ENCODE peak calls at places on chromosomes 5 and 9, in ten cellular contexts. Q, N, T, F, Y, B, W, E, I and A are unnamed samples.

GRCh38 chr5:32710859-32711692 is at the start of gene NPR3:
- DNase-seq in Q (no peak), N (peak; percentile 61), T (no peak), F (no peak), Y (peak; percentile 40), B (no peak), W (no peak), E (peak; percentile 67), I (peak; percentile 71), A (peak; percentile 24)

GRCh38 chr5:32578362-32578761 is 7.0 kb upstream of the SUB1 start:
- DNase-seq in Q (no peak), N (no peak), T (no peak), F (no peak), Y (no peak), B (no peak), W (no peak), E (no peak), I (no peak), A (no peak)

GRCh38 chr5:113213551-113213971 is 221.2 kb downstream of the TSSK1B start:
- DNase-seq in Q (no peak), N (no peak), T (no peak), F (no peak), Y (no peak), B (no peak), W (no peak), E (no peak), I (no peak), A (no peak)

GRCh38 chr5:180593446-180594206 is 2.3 kb upstream of the SCGB3A1 start:
- DNase-seq in Q (no peak), N (no peak), T (no peak), F (no peak), Y (no peak), B (no peak), W (no peak), E (no peak), I (no peak), A (no peak)

GRCh38 chr5:77955577-77955976 is 179.4 kb upstream of the TBCA start:
- DNase-seq in Q (no peak), N (no peak), T (no peak), F (no peak), Y (no peak), B (no peak), W (no peak), E (no peak), I (no peak), A (no peak)

GRCh38 chr5:54311178-54311811 is 922 bp upstream of the ARL15 start:
- DNase-seq in Q (no peak), N (peak; percentile 57), T (no peak), F (no peak), Y (peak; percentile 29), B (no peak), W (peak; percentile 28), E (peak; percentile 68), I (peak; percentile 10), A (no peak)

GRCh38 chr9:86676426-86676825 is 270.9 kb downstream of the GAS1 start:
- DNase-seq in Q (no peak), N (no peak), T (no peak), F (no peak), Y (no peak), B (no peak), W (no peak), E (no peak), I (no peak), A (no peak)

GRCh38 chr9:137030528-137030927 is 1.4 kb downstream of the FUT7 start:
- DNase-seq in Q (no peak), N (no peak), T (no peak), F (no peak), Y (no peak), B (no peak), W (peak; percentile 33), E (no peak), I (no peak), A (no peak)

GRCh38 chr9:76610009-76610352 is 151.0 kb downstream of the GCNT1 start:
- DNase-seq in Q (peak; percentile 49), N (peak; percentile 68), T (peak; percentile 47), F (peak; percentile 82), Y (peak; percentile 88), B (peak; percentile 57), W (no peak), E (peak; percentile 95), I (no peak), A (no peak)

GRCh38 chr5:998276-998974 is 10.2 kb upstream of the NKD2 start:
- DNase-seq in Q (no peak), N (no peak), T (no peak), F (no peak), Y (no peak), B (peak; percentile 7), W (no peak), E (no peak), I (no peak), A (no peak)

GRCh38 chr9:75892168-75892901 is 1.9 kb downstream of the PCSK5 start:
- DNase-seq in Q (no peak), N (peak; percentile 15), T (no peak), F (peak; percentile 18), Y (no peak), B (peak; percentile 17), W (no peak), E (peak; percentile 52), I (no peak), A (peak; percentile 74)

GRCh38 chr9:7780261-7780988 is 19.2 kb downstream of the DMAC1 start:
- DNase-seq in Q (no peak), N (peak; percentile 61), T (no peak), F (no peak), Y (peak; percentile 27), B (no peak), W (no peak), E (peak; percentile 78), I (peak; percentile 46), A (no peak)

GRCh38 chr5:98927242-98927987 is 1.4 kb downstream of the CHD1 start:
- DNase-seq in Q (no peak), N (peak; percentile 86), T (no peak), F (peak; percentile 40), Y (peak; percentile 82), B (no peak), W (peak; percentile 18), E (peak; percentile 66), I (peak; percentile 31), A (peak; percentile 18)

GRCh38 chr5:65076251-65076869 is 307.6 kb downstream of the CWC27 start:
- DNase-seq in Q (no peak), N (peak; percentile 74), T (no peak), F (peak; percentile 13), Y (peak; percentile 91), B (peak; percentile 25), W (peak; percentile 94), E (peak; percentile 68), I (peak; percentile 38), A (no peak)

GRCh38 chr9:124594673-124595072 is 87.5 kb upstream of the NR5A1 start:
- DNase-seq in Q (no peak), N (no peak), T (no peak), F (no peak), Y (no peak), B (no peak), W (no peak), E (no peak), I (no peak), A (no peak)

GRCh38 chr9:115997923-115998322 is 155.7 kb upstream of the PAPPA start:
- DNase-seq in Q (no peak), N (peak; percentile 87), T (peak; percentile 72), F (no peak), Y (peak; percentile 88), B (no peak), W (no peak), E (peak; percentile 89), I (peak; percentile 79), A (no peak)

DNA sequence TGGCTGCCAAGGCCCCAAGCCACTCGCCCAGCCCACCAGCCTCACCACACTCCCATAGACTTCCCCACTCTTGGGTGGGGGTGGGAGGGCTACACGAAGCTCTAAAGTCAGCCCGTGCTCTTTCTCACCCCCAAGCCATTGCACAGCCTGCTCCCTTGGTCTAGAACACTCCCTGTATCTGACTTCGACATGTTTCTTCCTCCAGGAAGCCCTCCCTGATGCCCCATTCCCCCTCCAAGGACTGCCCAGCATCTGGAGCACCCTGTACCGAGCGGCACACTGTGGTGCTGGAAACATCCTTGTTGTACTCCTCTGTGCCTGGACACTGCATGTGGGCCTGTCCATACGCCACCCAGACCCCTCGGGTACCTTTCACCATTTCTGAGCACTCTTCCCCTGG is 49.4 kb upstream of the KCNMB1 start:
- DNase-seq in Q (no peak), N (no peak), T (no peak), F (no peak), Y (no peak), B (no peak), W (no peak), E (no peak), I (no peak), A (no peak)
- TF ChIP-seq CTCF in Q (no peak), N (no peak), T (no peak), F (no peak), Y (no peak), B (no peak), W (no peak), E (no peak), I (no peak), A (no peak)

GRCh38 chr5:141940695-141941271 is 17.1 kb downstream of the DELE1 start:
- DNase-seq in Q (no peak), N (peak; percentile 66), T (peak; percentile 41), F (no peak), Y (no peak), B (no peak), W (no peak), E (peak; percentile 44), I (no peak), A (no peak)
- TF ChIP-seq CTCF in Q (peak; percentile 45), N (peak; percentile 31), T (peak; percentile 48), F (no peak), Y (peak; percentile 8), B (no peak), W (no peak), E (peak; percentile 22), I (peak; percentile 21), A (no peak)

DNA sequence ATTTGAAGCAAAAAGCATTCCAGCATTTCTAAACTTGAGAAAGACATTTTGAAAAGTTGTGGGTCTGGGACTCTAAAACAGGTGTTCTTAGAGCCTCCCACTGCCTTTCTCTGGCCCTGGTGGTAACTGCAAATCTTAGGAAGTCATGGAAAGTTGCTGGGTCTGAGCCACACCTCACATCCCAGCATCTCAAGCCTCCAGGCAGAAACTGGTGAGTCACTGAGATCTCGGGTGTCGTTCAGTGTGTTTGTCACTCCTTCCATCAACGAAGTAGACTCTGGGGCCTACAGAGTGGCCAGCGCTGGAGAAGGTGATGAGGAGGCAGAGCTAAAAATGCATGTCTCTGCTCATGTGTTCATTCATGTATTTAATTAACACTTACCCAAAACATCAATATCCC is 59.6 kb upstream of the C5orf58 start:
- DNase-seq in Q (no peak), N (peak; percentile 4), T (no peak), F (no peak), Y (no peak), B (no peak), W (no peak), E (peak; percentile 53), I (peak; percentile 50), A (no peak)
- TF ChIP-seq CTCF in Q (no peak), N (no peak), T (no peak), F (no peak), Y (no peak), B (no peak), W (no peak), E (no peak), I (no peak), A (no peak)

DNA sequence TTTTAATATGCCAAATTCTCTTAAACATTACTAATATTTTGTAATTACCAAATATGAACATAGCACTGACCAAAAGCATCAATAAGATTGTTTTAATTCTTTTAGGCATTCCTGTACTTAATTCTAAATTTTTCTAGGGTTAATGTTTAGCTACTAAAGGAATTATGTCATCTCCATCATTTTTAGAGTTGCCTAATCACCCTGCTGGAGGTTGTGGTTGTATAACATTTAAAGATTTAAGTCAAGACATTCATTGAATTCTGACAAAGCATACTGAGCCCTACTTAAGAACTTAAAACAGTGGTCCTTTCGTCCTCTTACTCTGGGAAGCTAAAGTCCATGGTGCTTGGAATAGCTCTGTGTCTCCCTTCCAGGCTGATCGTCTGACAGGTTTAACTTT is 28.1 kb upstream of the DAB2 start:
- DNase-seq in Q (no peak), N (peak; percentile 74), T (no peak), F (no peak), Y (peak; percentile 44), B (no peak), W (no peak), E (peak; percentile 35), I (no peak), A (no peak)
- TF ChIP-seq CTCF in Q (no peak), N (no peak), T (no peak), F (no peak), Y (no peak), B (no peak), W (no peak), E (no peak), I (no peak), A (no peak)